ENCODE peak calls at places on chromosomes 12 and 14, in seven cellular contexts. K is kidney tubule cell; T is IMR-90; Y is cardiac fibroblast; I is stimulated activated CD4-positive, alpha-beta T cell treated with anti-CD3 and anti-CD28 coated beads, TNF-alpha, amount 100 ng/mL, for 1 hour; N is NCI-H2029; W is kidney glomerular epithelial cell. A is an unnamed sample.

GRCh38 chr12:120324841-120325417 is 2.6 kb downstream of the PLA2G1B start:
- DNase-seq in K (no peak), T (no peak), Y (no peak), I (no peak), N (no peak), W (no peak), A (no peak)

GRCh38 chr12:188910-189621 is 24.9 kb downstream of the SLC6A12 start:
- DNase-seq in K (peak), T (peak), Y (peak), I (peak), N (peak), W (peak), A (peak)

GRCh38 chr12:76020281-76020680 is 11.3 kb downstream of the PHLDA1 start:
- DNase-seq in K (peak), T (peak), Y (peak), I (peak), N (no peak), W (peak), A (no peak)

GRCh38 chr14:99950191-99950590 is 115.0 kb upstream of the EVL start:
- DNase-seq in K (no peak), T (no peak), Y (no peak), I (no peak), N (no peak), W (no peak), A (no peak)

GRCh38 chr14:72666610-72667009 is 227.3 kb downstream of the DPF3 start:
- DNase-seq in K (peak), T (peak), Y (peak), I (no peak), N (no peak), W (peak), A (no peak)

GRCh38 chr14:30015471-30015870 is 87.8 kb upstream of the PRKD1 start:
- DNase-seq in K (no peak), T (peak), Y (peak), I (no peak), N (no peak), W (no peak), A (no peak)

GRCh38 chr12:6915023-6915788 is 826 bp downstream of the ENO2 start:
- DNase-seq in K (no peak), T (no peak), Y (no peak), I (no peak), N (peak), W (no peak), A (no peak)

GRCh38 chr14:58027904-58028303 is 124.1 kb downstream of the ARMH4 start:
- DNase-seq in K (peak), T (no peak), Y (no peak), I (no peak), N (no peak), W (peak), A (no peak)

GRCh38 chr14:89870335-89870734 is 84.2 kb downstream of the EFCAB11 start:
- DNase-seq in K (no peak), T (peak), Y (peak), I (no peak), N (no peak), W (no peak), A (no peak)